ENCODE peak calls at places on chromosomes 12 and 14, in ten cellular contexts. J is naive thymus-derived CD4-positive, alpha-beta T cell; R is ELR; E is GM23338; D is heart right ventricle; Q is activated CD8-positive, alpha-beta memory T cell treated with anti-CD3 and anti-CD28 coated beads, Interleukin-2, amount 50 U/mL, for 4 hours; I is HFF-Myc; B is testis; Y is left colon; X is activated naive CD8-positive, alpha-beta T cell treated with anti-CD3 and anti-CD28 coated beads for 36 hours. Z is an unnamed sample.

GRCh38 chr14:90056821-90057220 is 5.0 kb upstream of the KCNK13 start:
- DNase-seq in J (no peak), R (no peak), E (peak), D (no peak), Q (no peak), I (no peak), B (no peak), Y (no peak), X (no peak), Z (no peak)

GRCh38 chr14:37090026-37090425 is 82.4 kb downstream of the SLC25A21 start:
- DNase-seq in J (no peak), R (no peak), E (peak), D (no peak), Q (no peak), I (no peak), B (no peak), Y (no peak), X (no peak), Z (no peak)

GRCh38 chr14:21220874-21221477 is 48.3 kb downstream of the HNRNPC start:
- DNase-seq in J (no peak), R (peak), E (no peak), D (no peak), Q (no peak), I (no peak), B (no peak), Y (no peak), X (no peak), Z (no peak)

GRCh38 chr12:118358607-118359540 is 13.8 kb downstream of the TAOK3 start:
- DNase-seq in J (no peak), R (peak), E (no peak), D (no peak), Q (no peak), I (no peak), B (no peak), Y (no peak), X (no peak), Z (no peak)

GRCh38 chr14:100537701-100538565 is 49.3 kb downstream of the BEGAIN start:
- DNase-seq in J (no peak), R (no peak), E (peak), D (peak), Q (peak), I (no peak), B (no peak), Y (peak), X (no peak), Z (no peak)

GRCh38 chr12:1552171-1552570 is 42.2 kb downstream of the FBXL14 start:
- DNase-seq in J (no peak), R (peak), E (no peak), D (no peak), Q (no peak), I (no peak), B (no peak), Y (no peak), X (no peak), Z (no peak)

GRCh38 chr14:35861204-35861868 is 35.2 kb downstream of the BRMS1L start:
- DNase-seq in J (no peak), R (no peak), E (no peak), D (no peak), Q (no peak), I (no peak), B (no peak), Y (no peak), X (no peak), Z (no peak)

GRCh38 chr14:72558721-72559120 is 335.2 kb downstream of the DPF3 start:
- DNase-seq in J (no peak), R (peak), E (no peak), D (no peak), Q (no peak), I (no peak), B (peak), Y (no peak), X (no peak), Z (no peak)

GRCh38 chr12:750356-751191 is 1.8 kb upstream of the WNK1 start:
- DNase-seq in J (no peak), R (no peak), E (no peak), D (no peak), Q (no peak), I (no peak), B (no peak), Y (no peak), X (no peak), Z (no peak)

GRCh38 chr12:95218852-95219171 is 1.2 kb downstream of the VEZT start:
- DNase-seq in J (no peak), R (peak), E (peak), D (no peak), Q (peak), I (no peak), B (peak), Y (peak), X (peak), Z (no peak)

Z was measured in pulmonary artery endothelial cell.